ENCODE peak calls at places on chromosome 6, in five cellular contexts. B is T-helper 17 cell, T is T follicular helper cell, E is mucosa of gallbladder, W is NB4. F is an unnamed sample.

GRCh38 chr6:21228411-21228810 is 365.1 kb upstream of the SOX4 start:
- DNase-seq in E (no peak), T (no peak), W (no peak), B (no peak), F (peak; percentile 76)

GRCh38 chr6:53179961-53180651 is 31.5 kb upstream of the GCM1 start:
- DNase-seq in T (peak; percentile 10), W (no peak), B (no peak), E (peak; percentile 52), F (no peak)

GRCh38 chr6:10837997-10838793 is at the start of gene MAK:
- DNase-seq in W (peak; percentile 94), E (peak; percentile 84), T (peak; percentile 79), B (peak; percentile 85), F (peak; percentile 82)

GRCh38 chr6:53544500-53545308 is at the start of gene GCLC:
- DNase-seq in B (peak; percentile 78), W (peak; percentile 98), E (peak; percentile 95), T (peak; percentile 74), F (peak; percentile 97)

GRCh38 chr6:88722691-88723090 is 240.7 kb downstream of the RNGTT start:
- DNase-seq in W (no peak), B (no peak), E (no peak), T (no peak), F (no peak)

GRCh38 chr6:32685603-32686002 is 19.1 kb upstream of the HLA-DQB1 start:
- DNase-seq in W (no peak), E (no peak), B (peak; percentile 10), T (no peak), F (no peak)

GRCh38 chr6:7235712-7236311 is 77.2 kb downstream of the SSR1 start:
- DNase-seq in E (peak; percentile 30), T (no peak), B (no peak), W (no peak), F (no peak)

GRCh38 chr6:32056254-32056653 is 18.0 kb downstream of the CYP21A2 start:
- DNase-seq in T (no peak), W (no peak), E (no peak), B (no peak), F (no peak)

GRCh38 chr6:126268087-126268486 is 71.8 kb upstream of the CENPW start:
- DNase-seq in T (no peak), E (no peak), W (no peak), B (no peak), F (no peak)